ENCODE peak calls at places on chromosomes 7 and 10, in five cellular contexts. One of them, this sample, is unnamed.

GRCh38 chr10:100713049-100713858 is 32.1 kb upstream of the PAX2 start:
- DNase-seq in cardiac fibroblast: no peak
- DNase-seq in esophagus muscularis mucosa: no peak
- DNase-seq in WTC11: no peak
- DNase-seq in fibroblast of villous mesenchyme: no peak
- DNase-seq in this sample: no peak

GRCh38 chr10:55191236-55191860 is 390.3 kb upstream of the PCDH15 start:
- DNase-seq in fibroblast of villous mesenchyme: no peak
- DNase-seq in cardiac fibroblast: no peak
- DNase-seq in esophagus muscularis mucosa: no peak
- DNase-seq in WTC11: no peak
- DNase-seq in this sample: no peak

GRCh38 chr7:29400435-29400834 is 163.2 kb upstream of the PRR15 start:
- DNase-seq in WTC11: no peak
- DNase-seq in fibroblast of villous mesenchyme: no peak
- DNase-seq in esophagus muscularis mucosa: no peak
- DNase-seq in cardiac fibroblast: no peak
- DNase-seq in this sample: no peak

GRCh38 chr10:3982746-3983442 is 197.9 kb upstream of the KLF6 start:
- DNase-seq in WTC11: no peak
- DNase-seq in esophagus muscularis mucosa: no peak
- DNase-seq in cardiac fibroblast: no peak
- DNase-seq in fibroblast of villous mesenchyme: no peak
- DNase-seq in this sample: no peak

GRCh38 chr7:115240242-115240641 is 318.3 kb downstream of the MDFIC start:
- DNase-seq in fibroblast of villous mesenchyme: no peak
- DNase-seq in esophagus muscularis mucosa: no peak
- DNase-seq in cardiac fibroblast: no peak
- DNase-seq in WTC11: no peak
- DNase-seq in this sample: no peak

GRCh38 chr10:124354411-124355382 is 64.0 kb downstream of the OAT start:
- DNase-seq in fibroblast of villous mesenchyme: peak; percentile 96
- DNase-seq in WTC11: no peak
- DNase-seq in cardiac fibroblast: peak; percentile 74
- DNase-seq in esophagus muscularis mucosa: no peak
- DNase-seq in this sample: peak; percentile 81

GRCh38 chr7:27031289-27032172 is 64.3 kb downstream of the HOXA1 start:
- DNase-seq in esophagus muscularis mucosa: no peak
- DNase-seq in fibroblast of villous mesenchyme: peak; percentile 26
- DNase-seq in WTC11: no peak
- DNase-seq in cardiac fibroblast: peak; percentile 52
- DNase-seq in this sample: no peak

GRCh38 chr7:2170576-2171521 is 61.9 kb downstream of the MAD1L1 start:
- DNase-seq in fibroblast of villous mesenchyme: no peak
- DNase-seq in esophagus muscularis mucosa: no peak
- DNase-seq in WTC11: no peak
- DNase-seq in cardiac fibroblast: no peak
- DNase-seq in this sample: no peak

GRCh38 chr10:132470306-132471124 is 67.1 kb upstream of the INPP5A start:
- DNase-seq in WTC11: peak; percentile 3
- DNase-seq in cardiac fibroblast: no peak
- DNase-seq in esophagus muscularis mucosa: no peak
- DNase-seq in fibroblast of villous mesenchyme: no peak
- DNase-seq in this sample: no peak

GRCh38 chr10:108782411-108782810 is 1140.9 kb downstream of the XPNPEP1 start:
- DNase-seq in cardiac fibroblast: no peak
- DNase-seq in fibroblast of villous mesenchyme: no peak
- DNase-seq in WTC11: no peak
- DNase-seq in esophagus muscularis mucosa: no peak
- DNase-seq in this sample: no peak

GRCh38 chr10:42979730-42980467 is 97.0 kb upstream of the RET start:
- DNase-seq in cardiac fibroblast: no peak
- DNase-seq in WTC11: no peak
- DNase-seq in esophagus muscularis mucosa: no peak
- DNase-seq in fibroblast of villous mesenchyme: no peak
- DNase-seq in this sample: peak; percentile 72

GRCh38 chr10:6194291-6194690 is 8.4 kb upstream of the PFKFB3 start:
- DNase-seq in esophagus muscularis mucosa: no peak
- DNase-seq in WTC11: no peak
- DNase-seq in fibroblast of villous mesenchyme: no peak
- DNase-seq in cardiac fibroblast: no peak
- DNase-seq in this sample: no peak

GRCh38 chr7:123995617-123996326 is 37.1 kb downstream of the TMEM229A start:
- DNase-seq in WTC11: no peak
- DNase-seq in cardiac fibroblast: no peak
- DNase-seq in esophagus muscularis mucosa: no peak
- DNase-seq in fibroblast of villous mesenchyme: no peak
- DNase-seq in this sample: no peak

GRCh38 chr10:2476236-2476814 is 591.0 kb upstream of the PFKP start:
- DNase-seq in esophagus muscularis mucosa: no peak
- DNase-seq in WTC11: no peak
- DNase-seq in cardiac fibroblast: no peak
- DNase-seq in fibroblast of villous mesenchyme: peak; percentile 26
- DNase-seq in this sample: no peak

GRCh38 chr7:83429493-83429892 is 219.4 kb downstream of the SEMA3E start:
- DNase-seq in WTC11: peak; percentile 25
- DNase-seq in esophagus muscularis mucosa: no peak
- DNase-seq in fibroblast of villous mesenchyme: no peak
- DNase-seq in cardiac fibroblast: no peak
- DNase-seq in this sample: no peak

GRCh38 chr7:36119005-36119711 is 33.9 kb upstream of the EEPD1 start:
- DNase-seq in cardiac fibroblast: peak; percentile 99
- DNase-seq in esophagus muscularis mucosa: no peak
- DNase-seq in fibroblast of villous mesenchyme: peak; percentile 97
- DNase-seq in WTC11: no peak
- DNase-seq in this sample: no peak

GRCh38 chr10:13717936-13718772 is 131.4 kb downstream of the PRPF18 start:
- DNase-seq in WTC11: peak; percentile 25
- DNase-seq in cardiac fibroblast: peak; percentile 88
- DNase-seq in fibroblast of villous mesenchyme: peak; percentile 96
- DNase-seq in esophagus muscularis mucosa: no peak
- DNase-seq in this sample: peak; percentile 86

GRCh38 chr10:33122014-33122788 is 164.2 kb upstream of the ITGB1 start:
- DNase-seq in WTC11: no peak
- DNase-seq in cardiac fibroblast: no peak
- DNase-seq in fibroblast of villous mesenchyme: peak; percentile 94
- DNase-seq in esophagus muscularis mucosa: no peak
- DNase-seq in this sample: no peak

GRCh38 chr7:47688311-47689100 is 106.6 kb upstream of the TNS3 start:
- DNase-seq in WTC11: no peak
- DNase-seq in cardiac fibroblast: no peak
- DNase-seq in esophagus muscularis mucosa: no peak
- DNase-seq in fibroblast of villous mesenchyme: no peak
- DNase-seq in this sample: no peak

GRCh38 chr7:1810521-1810920 is 140.4 kb downstream of the ELFN1 start:
- DNase-seq in cardiac fibroblast: no peak
- DNase-seq in fibroblast of villous mesenchyme: no peak
- DNase-seq in WTC11: no peak
- DNase-seq in esophagus muscularis mucosa: peak; percentile 90
- DNase-seq in this sample: peak; percentile 80

GRCh38 chr7:151046603-151047573 is 1.4 kb upstream of the ASIC3 start:
- DNase-seq in esophagus muscularis mucosa: no peak
- DNase-seq in cardiac fibroblast: no peak
- DNase-seq in WTC11: no peak
- DNase-seq in fibroblast of villous mesenchyme: peak; percentile 93
- DNase-seq in this sample: no peak

GRCh38 chr7:22546769-22547168 is 46.8 kb upstream of the STEAP1B start:
- DNase-seq in esophagus muscularis mucosa: no peak
- DNase-seq in cardiac fibroblast: no peak
- DNase-seq in fibroblast of villous mesenchyme: no peak
- DNase-seq in WTC11: no peak
- DNase-seq in this sample: no peak
- TF ChIP-seq CTCF in esophagus muscularis mucosa: no peak
- TF ChIP-seq CTCF in cardiac fibroblast: no peak
- TF ChIP-seq CTCF in fibroblast of villous mesenchyme: no peak
- TF ChIP-seq CTCF in WTC11: no peak
- TF ChIP-seq CTCF in this sample: no peak

GRCh38 chr7:30656006-30656575 is 26.2 kb downstream of the CRHR2 start:
- DNase-seq in fibroblast of villous mesenchyme: no peak
- DNase-seq in WTC11: no peak
- DNase-seq in esophagus muscularis mucosa: no peak
- DNase-seq in cardiac fibroblast: no peak
- DNase-seq in this sample: no peak
- TF ChIP-seq CTCF in fibroblast of villous mesenchyme: no peak
- TF ChIP-seq CTCF in WTC11: no peak
- TF ChIP-seq CTCF in esophagus muscularis mucosa: no peak
- TF ChIP-seq CTCF in cardiac fibroblast: no peak
- TF ChIP-seq CTCF in this sample: no peak

DNA sequence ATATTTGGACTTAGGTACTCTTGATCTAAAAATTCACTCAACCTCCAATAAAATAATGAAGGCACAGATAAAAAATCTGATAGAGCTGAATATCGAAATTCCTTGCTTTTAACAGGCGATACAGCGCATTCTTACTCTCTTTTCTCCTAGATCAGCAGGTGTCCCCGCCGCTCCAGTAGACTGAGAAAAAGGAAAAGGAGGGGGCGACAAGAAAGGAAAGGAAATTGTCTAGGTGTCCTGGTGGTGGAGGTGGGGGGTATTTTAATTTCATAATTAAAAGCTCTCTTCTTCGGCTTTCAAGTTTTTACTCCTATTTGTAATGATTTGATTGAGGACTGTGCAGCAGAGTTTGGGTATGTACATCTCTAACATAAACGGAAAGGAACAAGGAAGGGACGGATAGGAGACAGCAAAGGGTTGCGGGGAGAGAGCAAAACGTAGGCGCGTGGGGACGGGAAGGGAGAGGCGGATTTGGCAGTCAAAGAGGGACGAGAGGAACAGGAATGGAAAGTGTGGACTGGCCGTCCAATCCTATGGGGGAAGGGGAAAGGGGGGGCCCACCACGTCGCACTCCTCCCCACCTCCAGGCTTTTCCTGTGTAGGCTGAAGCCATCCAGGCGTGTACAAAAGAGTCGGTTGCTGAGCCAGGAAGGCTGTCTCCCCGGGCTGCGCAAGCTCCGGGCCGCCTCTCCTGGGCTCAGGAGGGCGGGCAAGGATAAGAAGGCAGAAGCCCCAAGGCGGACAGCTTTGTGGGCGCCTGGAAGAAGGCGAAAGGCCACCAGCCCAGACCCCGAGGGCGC is 875 bp upstream of the HECTD2 start:
- DNase-seq in fibroblast of villous mesenchyme: peak; percentile 82
- DNase-seq in esophagus muscularis mucosa: peak; percentile 96
- DNase-seq in cardiac fibroblast: peak; percentile 86
- DNase-seq in WTC11: peak; percentile 42
- DNase-seq in this sample: peak; percentile 90
- TF ChIP-seq CTCF in fibroblast of villous mesenchyme: no peak
- TF ChIP-seq CTCF in esophagus muscularis mucosa: peak; percentile 34
- TF ChIP-seq CTCF in cardiac fibroblast: no peak
- TF ChIP-seq CTCF in WTC11: no peak
- TF ChIP-seq CTCF in this sample: peak; percentile 24

GRCh38 chr10:122207135-122207534 is 64.0 kb upstream of the BTBD16 start:
- DNase-seq in WTC11: no peak
- DNase-seq in fibroblast of villous mesenchyme: no peak
- DNase-seq in esophagus muscularis mucosa: no peak
- DNase-seq in cardiac fibroblast: no peak
- DNase-seq in this sample: no peak

GRCh38 chr10:122207596-122207995 is 63.5 kb upstream of the BTBD16 start:
- DNase-seq in esophagus muscularis mucosa: no peak
- DNase-seq in fibroblast of villous mesenchyme: peak; percentile 67
- DNase-seq in cardiac fibroblast: no peak
- DNase-seq in WTC11: no peak
- DNase-seq in this sample: no peak

GRCh38 chr10:122208616-122209430 is 62.3 kb upstream of the BTBD16 start:
- DNase-seq in WTC11: no peak
- DNase-seq in fibroblast of villous mesenchyme: no peak
- DNase-seq in cardiac fibroblast: no peak
- DNase-seq in esophagus muscularis mucosa: no peak
- DNase-seq in this sample: no peak

GRCh38 chr10:122204691-122205489 is 66.2 kb upstream of the BTBD16 start:
- DNase-seq in cardiac fibroblast: no peak
- DNase-seq in WTC11: no peak
- DNase-seq in esophagus muscularis mucosa: no peak
- DNase-seq in fibroblast of villous mesenchyme: no peak
- DNase-seq in this sample: no peak

GRCh38 chr10:122206471-122207065 is 64.5 kb upstream of the BTBD16 start:
- DNase-seq in fibroblast of villous mesenchyme: no peak
- DNase-seq in WTC11: no peak
- DNase-seq in esophagus muscularis mucosa: no peak
- DNase-seq in cardiac fibroblast: peak; percentile 18
- DNase-seq in this sample: no peak
- TF ChIP-seq CTCF in fibroblast of villous mesenchyme: no peak
- TF ChIP-seq CTCF in WTC11: no peak
- TF ChIP-seq CTCF in esophagus muscularis mucosa: peak; percentile 13
- TF ChIP-seq CTCF in cardiac fibroblast: no peak
- TF ChIP-seq CTCF in this sample: no peak

DNA sequence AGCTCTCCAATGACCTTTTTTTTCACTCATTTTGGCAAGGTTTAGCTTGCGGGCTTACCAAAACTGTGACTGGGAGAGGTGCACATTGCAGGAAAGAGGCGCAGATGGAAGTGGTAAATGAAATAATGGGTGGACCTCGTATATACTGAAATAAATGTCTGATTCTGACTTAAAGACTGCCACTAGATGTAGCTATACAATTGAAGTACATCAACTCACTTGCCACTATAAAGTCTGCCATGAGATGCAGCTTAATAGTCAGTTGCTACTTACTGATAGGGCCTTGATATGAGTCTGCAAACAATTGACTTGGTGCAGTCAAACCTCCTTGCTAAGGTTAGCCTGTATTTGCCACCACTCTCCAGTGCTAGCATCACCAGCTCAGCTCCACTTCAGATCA is 525.9 kb upstream of the MBL2 start:
- DNase-seq in cardiac fibroblast: no peak
- DNase-seq in fibroblast of villous mesenchyme: no peak
- DNase-seq in WTC11: no peak
- DNase-seq in esophagus muscularis mucosa: no peak
- DNase-seq in this sample: no peak
- TF ChIP-seq CTCF in cardiac fibroblast: no peak
- TF ChIP-seq CTCF in fibroblast of villous mesenchyme: no peak
- TF ChIP-seq CTCF in WTC11: no peak
- TF ChIP-seq CTCF in esophagus muscularis mucosa: no peak
- TF ChIP-seq CTCF in this sample: no peak

DNA sequence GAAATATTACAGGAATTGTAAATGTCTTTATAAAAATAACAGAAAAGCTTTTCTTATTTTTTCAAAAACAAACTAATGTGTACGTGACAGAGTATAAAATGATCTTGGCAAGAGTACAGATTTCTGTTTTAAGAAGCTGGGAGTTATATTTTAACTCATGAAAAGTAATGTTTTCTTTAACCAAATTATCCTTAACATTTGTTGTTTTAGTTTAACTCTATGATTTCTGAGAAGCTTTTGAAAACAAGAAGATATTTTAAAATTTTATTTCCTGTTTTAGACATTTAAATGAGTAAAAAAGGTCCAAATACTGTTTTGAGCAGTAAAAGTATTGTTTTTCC is 144.6 kb downstream of the HGF start:
- DNase-seq in fibroblast of villous mesenchyme: no peak
- DNase-seq in WTC11: no peak
- DNase-seq in esophagus muscularis mucosa: no peak
- DNase-seq in cardiac fibroblast: no peak
- DNase-seq in this sample: no peak
- TF ChIP-seq CTCF in fibroblast of villous mesenchyme: no peak
- TF ChIP-seq CTCF in WTC11: no peak
- TF ChIP-seq CTCF in esophagus muscularis mucosa: no peak
- TF ChIP-seq CTCF in cardiac fibroblast: no peak
- TF ChIP-seq CTCF in this sample: no peak

GRCh38 chr10:102069066-102069465 is 3.9 kb downstream of the HPS6 start:
- DNase-seq in esophagus muscularis mucosa: no peak
- DNase-seq in WTC11: no peak
- DNase-seq in fibroblast of villous mesenchyme: no peak
- DNase-seq in cardiac fibroblast: no peak
- DNase-seq in this sample: no peak
- TF ChIP-seq CTCF in esophagus muscularis mucosa: no peak
- TF ChIP-seq CTCF in WTC11: no peak
- TF ChIP-seq CTCF in fibroblast of villous mesenchyme: no peak
- TF ChIP-seq CTCF in cardiac fibroblast: no peak
- TF ChIP-seq CTCF in this sample: no peak